ENCODE peak calls at places on chromosomes 1 and 21, in six cellular contexts. E is colonic mucosa, F is astrocyte of the spinal cord, P is GM12864, V is GM20000, I is endothelial cell. N is an unnamed sample.
A peak's percentile ranks its signal among the peaks of the same experiment; 100 is the strongest.

GRCh38 chr1:196007763-196008162 is 600.5 kb downstream of the KCNT2 start:
- DNase-seq in E (no peak), V (no peak), I (no peak), F (no peak), P (no peak), N (no peak)

GRCh38 chr1:112393634-112393976 is 2.4 kb upstream of the CTTNBP2NL start:
- DNase-seq in E (peak; percentile 51), P (no peak), V (no peak), F (peak; percentile 42), I (no peak), N (no peak)

GRCh38 chr21:45003331-45004058 is 63.7 kb downstream of the SLX9 start:
- DNase-seq in I (no peak), F (no peak), P (no peak), E (no peak), V (no peak), N (no peak)

GRCh38 chr1:158037876-158038359 is 44.5 kb downstream of the KIRREL1 start:
- DNase-seq in P (no peak), I (no peak), E (no peak), F (peak; percentile 53), V (no peak), N (no peak)

GRCh38 chr1:156794506-156795373 is 21.9 kb downstream of the SH2D2A start:
- DNase-seq in F (no peak), V (no peak), P (no peak), I (no peak), E (no peak), N (no peak)

GRCh38 chr1:24641646-24642151 is 1.4 kb upstream of the SRRM1 start:
- DNase-seq in P (no peak), I (peak; percentile 9), F (peak; percentile 7), E (peak; percentile 45), V (peak; percentile 45), N (peak; percentile 72)

GRCh38 chr1:6260961-6261614 is at the start of gene GPR153:
- DNase-seq in F (peak; percentile 25), E (peak; percentile 57), V (peak; percentile 90), P (no peak), I (no peak), N (peak; percentile 60)

GRCh38 chr21:18384771-18385170 is 18.8 kb downstream of the TMPRSS15 start:
- DNase-seq in F (peak; percentile 37), E (no peak), V (no peak), I (no peak), P (no peak), N (no peak)

GRCh38 chr1:21607549-21608529 is 61.3 kb downstream of the RAP1GAP start:
- DNase-seq in V (peak; percentile 92), F (peak; percentile 65), I (peak; percentile 87), E (peak; percentile 98), P (peak; percentile 64), N (peak; percentile 82)

GRCh38 chr1:46969014-46969619 is 27.8 kb upstream of the CYP4A11 start:
- DNase-seq in P (no peak), V (no peak), I (no peak), E (no peak), F (no peak), N (no peak)
- TF ChIP-seq CTCF in P (peak; percentile 16), V (no peak), I (peak; percentile 34), E (no peak), F (no peak), N (no peak)

DNA sequence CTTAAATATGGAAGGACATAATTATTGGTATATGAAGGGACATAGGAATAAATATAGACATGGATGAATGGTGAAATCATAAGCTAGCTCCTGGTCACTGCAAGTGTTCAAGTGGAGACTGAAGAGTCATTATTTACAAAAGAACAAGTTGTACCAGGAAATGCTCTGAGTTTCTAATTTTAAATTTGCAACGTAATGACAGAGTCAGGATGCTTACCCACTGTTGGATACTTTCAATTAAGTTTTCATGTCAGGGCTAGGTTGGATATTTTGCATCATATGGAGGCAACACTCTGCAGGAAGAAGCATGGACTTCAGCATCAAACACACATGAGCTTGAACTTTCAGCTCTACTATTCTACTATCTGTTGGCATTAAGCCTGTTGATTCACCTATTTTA is 499.6 kb upstream of the C1orf87 start:
- DNase-seq in I (no peak), F (peak; percentile 66), P (no peak), E (no peak), V (no peak), N (no peak)
- TF ChIP-seq CTCF in I (no peak), F (no peak), P (no peak), E (no peak), V (no peak), N (no peak)

GRCh38 chr1:203328714-203329122 is 22.2 kb downstream of the FMOD start:
- DNase-seq in V (no peak), P (no peak), I (no peak), E (peak; percentile 74), F (peak; percentile 82), N (no peak)
- TF ChIP-seq CTCF in V (no peak), P (no peak), I (no peak), E (no peak), F (no peak), N (no peak)

DNA sequence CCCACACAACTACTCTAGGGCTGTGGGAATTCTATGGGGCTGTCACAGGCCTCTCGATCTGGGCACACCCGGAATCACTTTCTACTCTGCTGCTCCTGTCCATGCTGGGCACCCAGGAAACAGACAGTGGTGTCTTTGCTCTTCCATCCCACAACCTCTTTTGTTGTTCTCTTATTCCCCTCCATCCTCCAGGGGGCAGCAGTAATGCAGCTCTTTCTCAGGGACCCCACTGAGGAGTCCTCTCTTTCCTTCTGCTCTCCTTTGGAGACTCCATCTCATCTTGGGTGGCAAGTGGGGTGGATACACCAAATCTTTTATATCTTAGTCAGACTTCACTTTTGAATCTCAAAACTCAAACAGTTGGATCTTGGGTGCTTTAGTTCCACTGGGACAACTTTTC is 206.3 kb downstream of the HS2ST1 start:
- DNase-seq in F (no peak), V (no peak), P (no peak), I (no peak), E (no peak), N (peak; percentile 29)
- TF ChIP-seq CTCF in F (peak; percentile 40), V (peak; percentile 16), P (peak; percentile 50), I (no peak), E (no peak), N (peak; percentile 19)

DNA sequence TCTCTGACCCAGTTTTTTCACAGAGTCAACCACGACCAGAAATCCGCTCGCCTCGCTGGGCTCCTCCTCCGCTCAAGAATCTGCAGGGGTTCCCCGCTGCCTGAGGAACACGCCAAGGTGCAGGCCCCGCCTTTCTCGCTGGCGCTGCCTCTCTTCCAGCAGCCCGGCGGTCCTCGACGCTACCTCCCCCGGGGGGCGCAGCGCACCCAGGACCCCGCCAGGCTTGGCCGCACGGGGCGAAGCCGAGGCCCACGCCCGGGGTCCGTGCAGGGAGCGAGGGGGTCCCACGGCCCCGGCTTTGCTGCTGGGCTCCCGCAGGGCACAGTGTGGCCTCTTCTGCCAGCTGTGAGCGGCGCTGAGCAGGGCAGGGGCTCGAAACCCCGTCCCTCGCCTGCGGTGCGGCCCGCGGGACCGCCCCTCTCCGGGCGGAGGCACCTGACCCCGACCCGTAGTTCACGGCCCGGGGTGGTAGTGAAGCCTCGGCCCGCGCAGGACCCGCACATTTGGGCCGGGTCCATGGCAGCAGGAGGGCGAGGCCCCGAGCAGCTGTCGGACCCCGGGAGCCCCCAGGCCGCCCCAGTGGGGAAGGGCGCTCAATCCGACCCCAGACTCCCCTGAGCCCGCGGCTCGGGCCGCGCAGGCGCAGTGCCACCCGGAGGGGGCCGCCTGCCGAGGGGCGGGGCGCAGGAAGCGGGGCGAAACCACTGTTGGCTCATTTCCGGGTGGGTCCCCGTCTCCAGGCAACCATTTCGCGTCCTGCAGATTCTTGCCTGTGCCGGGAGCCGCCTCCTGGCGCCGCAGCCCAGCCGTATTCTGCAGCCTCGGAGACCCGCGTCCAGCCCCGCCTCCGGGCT is 10.0 kb upstream of the MMEL1 start:
- DNase-seq in E (peak; percentile 92), I (peak; percentile 94), V (peak; percentile 100), F (peak; percentile 85), P (peak; percentile 74), N (peak; percentile 96)
- TF ChIP-seq CTCF in E (no peak), I (no peak), V (no peak), F (peak; percentile 25), P (no peak), N (no peak)

GRCh38 chr1:108199231-108199657 is 899 bp downstream of the SLC25A24 start:
- DNase-seq in E (peak; percentile 60), V (no peak), P (no peak), F (peak; percentile 32), I (peak; percentile 25), N (peak; percentile 7)

GRCh38 chr1:108201682-108202081 is 1.5 kb upstream of the SLC25A24 start:
- DNase-seq in E (no peak), F (no peak), V (no peak), P (no peak), I (no peak), N (no peak)

GRCh38 chr1:108199781-108200626 is at the start of gene SLC25A24:
- DNase-seq in P (no peak), V (peak; percentile 82), F (peak; percentile 79), I (peak; percentile 80), E (peak; percentile 88), N (peak; percentile 72)

DNA sequence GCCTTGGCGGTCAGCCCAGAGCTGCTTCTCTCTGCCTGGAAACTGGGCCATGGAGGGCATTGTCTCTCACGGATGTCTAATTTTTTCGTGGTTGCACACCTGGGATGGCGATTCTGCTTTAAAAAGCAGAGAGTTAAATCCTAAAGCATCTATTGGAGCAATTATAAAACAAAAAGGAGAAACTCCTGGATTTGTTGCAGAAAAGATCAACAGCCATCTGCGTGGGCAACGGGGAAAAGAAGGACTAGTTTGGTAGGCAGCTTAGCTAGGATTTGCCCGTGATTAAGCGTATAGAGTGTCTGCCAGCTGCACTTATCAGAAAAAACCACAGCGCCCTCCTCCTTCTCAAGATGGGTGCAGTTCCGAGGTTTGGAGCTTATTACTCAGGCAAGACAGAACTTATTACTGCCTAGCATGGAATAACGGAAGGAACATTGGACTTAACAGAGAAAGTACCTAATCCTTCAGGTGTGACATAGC is 524 bp upstream of the SLC25A24 start:
- DNase-seq in F (peak; percentile 72), E (peak; percentile 65), P (no peak), V (peak; percentile 57), I (peak; percentile 6), N (peak; percentile 65)
- TF ChIP-seq CTCF in F (peak; percentile 26), E (no peak), P (peak; percentile 20), V (no peak), I (no peak), N (peak; percentile 19)

N was measured in activated CD8-positive, alpha-beta T cell treated with anti-CD3 and anti-CD28 coated beads for 36 hours.